ENCODE peak calls at places on chromosomes 6 and 20, in six cellular contexts. One of them, this sample, is unnamed.
A peak's percentile ranks its signal among the peaks of the same experiment; 100 is the strongest.

GRCh38 chr6:152180601-152181000 is 373.1 kb downstream of the ESR1 start:
- DNase-seq in epithelial cell of esophagus: no peak
- DNase-seq in fibroblast of the aortic adventitia: no peak
- DNase-seq in adrenal gland: no peak
- DNase-seq in GM12865: no peak
- DNase-seq in stomach: no peak
- DNase-seq in this sample: no peak

GRCh38 chr6:6631526-6632276 is 43.2 kb downstream of the LY86 start:
- DNase-seq in epithelial cell of esophagus: no peak
- DNase-seq in fibroblast of the aortic adventitia: peak; percentile 66
- DNase-seq in adrenal gland: peak; percentile 17
- DNase-seq in GM12865: no peak
- DNase-seq in stomach: no peak
- DNase-seq in this sample: peak; percentile 27

GRCh38 chr20:61719691-61720347 is 345.9 kb downstream of the TAF4 start:
- DNase-seq in epithelial cell of esophagus: no peak
- DNase-seq in fibroblast of the aortic adventitia: no peak
- DNase-seq in adrenal gland: no peak
- DNase-seq in GM12865: no peak
- DNase-seq in stomach: no peak
- DNase-seq in this sample: no peak

GRCh38 chr6:36703982-36704381 is 6.4 kb downstream of the RAB44 start:
- DNase-seq in epithelial cell of esophagus: no peak
- DNase-seq in fibroblast of the aortic adventitia: no peak
- DNase-seq in adrenal gland: no peak
- DNase-seq in GM12865: no peak
- DNase-seq in stomach: no peak
- DNase-seq in this sample: no peak

GRCh38 chr6:38847497-38847896 is 132.4 kb downstream of the DNAH8 start:
- DNase-seq in epithelial cell of esophagus: no peak
- DNase-seq in fibroblast of the aortic adventitia: no peak
- DNase-seq in adrenal gland: no peak
- DNase-seq in GM12865: no peak
- DNase-seq in stomach: no peak
- DNase-seq in this sample: no peak

GRCh38 chr6:52650946-52651345 is 20.0 kb upstream of the TMEM14A start:
- DNase-seq in epithelial cell of esophagus: no peak
- DNase-seq in fibroblast of the aortic adventitia: no peak
- DNase-seq in adrenal gland: no peak
- DNase-seq in GM12865: no peak
- DNase-seq in stomach: no peak
- DNase-seq in this sample: no peak

GRCh38 chr6:92110390-92110789 is 1309.0 kb downstream of the EPHA7 start:
- DNase-seq in epithelial cell of esophagus: no peak
- DNase-seq in fibroblast of the aortic adventitia: no peak
- DNase-seq in adrenal gland: no peak
- DNase-seq in GM12865: no peak
- DNase-seq in stomach: no peak
- DNase-seq in this sample: no peak

GRCh38 chr6:2502998-2503674 is 247.6 kb downstream of the MYLK4 start:
- DNase-seq in epithelial cell of esophagus: peak; percentile 52
- DNase-seq in fibroblast of the aortic adventitia: no peak
- DNase-seq in adrenal gland: no peak
- DNase-seq in GM12865: no peak
- DNase-seq in stomach: no peak
- DNase-seq in this sample: no peak

GRCh38 chr6:41059569-41059968 is 6.6 kb downstream of the APOBEC2 start:
- DNase-seq in epithelial cell of esophagus: peak; percentile 50
- DNase-seq in fibroblast of the aortic adventitia: peak; percentile 49
- DNase-seq in adrenal gland: no peak
- DNase-seq in GM12865: no peak
- DNase-seq in stomach: no peak
- DNase-seq in this sample: no peak

GRCh38 chr6:10425973-10426780 is 11.3 kb upstream of the TFAP2A start:
- DNase-seq in epithelial cell of esophagus: peak; percentile 55
- DNase-seq in fibroblast of the aortic adventitia: no peak
- DNase-seq in adrenal gland: no peak
- DNase-seq in GM12865: peak; percentile 79
- DNase-seq in stomach: peak; percentile 55
- DNase-seq in this sample: no peak

GRCh38 chr6:151056230-151056907 is 183.4 kb upstream of the AKAP12 start:
- DNase-seq in epithelial cell of esophagus: no peak
- DNase-seq in fibroblast of the aortic adventitia: no peak
- DNase-seq in adrenal gland: no peak
- DNase-seq in GM12865: no peak
- DNase-seq in stomach: no peak
- DNase-seq in this sample: no peak

GRCh38 chr20:37915800-37916570 is 13.1 kb downstream of the VSTM2L start:
- DNase-seq in epithelial cell of esophagus: no peak
- DNase-seq in fibroblast of the aortic adventitia: no peak
- DNase-seq in adrenal gland: peak; percentile 14
- DNase-seq in GM12865: no peak
- DNase-seq in stomach: peak; percentile 47
- DNase-seq in this sample: no peak

GRCh38 chr6:2718334-2719052 is 32.2 kb downstream of the MYLK4 start:
- DNase-seq in epithelial cell of esophagus: no peak
- DNase-seq in fibroblast of the aortic adventitia: peak; percentile 42
- DNase-seq in adrenal gland: no peak
- DNase-seq in GM12865: no peak
- DNase-seq in stomach: no peak
- DNase-seq in this sample: no peak

GRCh38 chr6:45608252-45608911 is 230.6 kb upstream of the SUPT3H start:
- DNase-seq in epithelial cell of esophagus: peak; percentile 51
- DNase-seq in fibroblast of the aortic adventitia: no peak
- DNase-seq in adrenal gland: no peak
- DNase-seq in GM12865: no peak
- DNase-seq in stomach: no peak
- DNase-seq in this sample: no peak

GRCh38 chr6:130903007-130903406 is 75.8 kb downstream of the SMLR1 start:
- DNase-seq in epithelial cell of esophagus: no peak
- DNase-seq in fibroblast of the aortic adventitia: no peak
- DNase-seq in adrenal gland: no peak
- DNase-seq in GM12865: no peak
- DNase-seq in stomach: no peak
- DNase-seq in this sample: no peak

GRCh38 chr6:142943746-142944125 is 1.2 kb downstream of the HIVEP2 start:
- DNase-seq in epithelial cell of esophagus: peak; percentile 47
- DNase-seq in fibroblast of the aortic adventitia: peak; percentile 55
- DNase-seq in adrenal gland: no peak
- DNase-seq in GM12865: peak; percentile 63
- DNase-seq in stomach: no peak
- DNase-seq in this sample: no peak

GRCh38 chr6:170372380-170373325 is 66.1 kb downstream of the FAM120B start:
- DNase-seq in epithelial cell of esophagus: peak; percentile 6
- DNase-seq in fibroblast of the aortic adventitia: no peak
- DNase-seq in adrenal gland: no peak
- DNase-seq in GM12865: no peak
- DNase-seq in stomach: no peak
- DNase-seq in this sample: no peak

GRCh38 chr6:118606268-118606667 is 45.1 kb downstream of the CEP85L start:
- DNase-seq in epithelial cell of esophagus: no peak
- DNase-seq in fibroblast of the aortic adventitia: no peak
- DNase-seq in adrenal gland: no peak
- DNase-seq in GM12865: no peak
- DNase-seq in stomach: no peak
- DNase-seq in this sample: no peak

GRCh38 chr6:35727206-35727934 is 9.5 kb upstream of the ARMC12 start:
- DNase-seq in epithelial cell of esophagus: peak; percentile 46
- DNase-seq in fibroblast of the aortic adventitia: peak; percentile 65
- DNase-seq in adrenal gland: peak; percentile 81
- DNase-seq in GM12865: peak; percentile 68
- DNase-seq in stomach: peak; percentile 76
- DNase-seq in this sample: no peak

GRCh38 chr20:53061305-53061704 is 89.1 kb downstream of the TSHZ2 start:
- DNase-seq in epithelial cell of esophagus: no peak
- DNase-seq in fibroblast of the aortic adventitia: no peak
- DNase-seq in adrenal gland: no peak
- DNase-seq in GM12865: no peak
- DNase-seq in stomach: no peak
- DNase-seq in this sample: no peak

GRCh38 chr20:57654998-57655811 is 35.0 kb upstream of the ZBP1 start:
- DNase-seq in epithelial cell of esophagus: no peak
- DNase-seq in fibroblast of the aortic adventitia: no peak
- DNase-seq in adrenal gland: no peak
- DNase-seq in GM12865: no peak
- DNase-seq in stomach: peak; percentile 15
- DNase-seq in this sample: no peak

GRCh38 chr6:159833556-159833955 is 33.5 kb downstream of the PNLDC1 start:
- DNase-seq in epithelial cell of esophagus: no peak
- DNase-seq in fibroblast of the aortic adventitia: peak; percentile 80
- DNase-seq in adrenal gland: no peak
- DNase-seq in GM12865: no peak
- DNase-seq in stomach: no peak
- DNase-seq in this sample: peak; percentile 77

GRCh38 chr20:10720550-10720949 is 46.8 kb upstream of the JAG1 start:
- DNase-seq in epithelial cell of esophagus: no peak
- DNase-seq in fibroblast of the aortic adventitia: peak; percentile 44
- DNase-seq in adrenal gland: no peak
- DNase-seq in GM12865: no peak
- DNase-seq in stomach: no peak
- DNase-seq in this sample: no peak

GRCh38 chr20:45404438-45404837 is 3.7 kb upstream of the DBNDD2 start:
- DNase-seq in epithelial cell of esophagus: no peak
- DNase-seq in fibroblast of the aortic adventitia: no peak
- DNase-seq in adrenal gland: no peak
- DNase-seq in GM12865: no peak
- DNase-seq in stomach: no peak
- DNase-seq in this sample: no peak

GRCh38 chr20:48448601-48449384 is 379.0 kb downstream of the PREX1 start:
- DNase-seq in epithelial cell of esophagus: no peak
- DNase-seq in fibroblast of the aortic adventitia: peak; percentile 2
- DNase-seq in adrenal gland: no peak
- DNase-seq in GM12865: no peak
- DNase-seq in stomach: no peak
- DNase-seq in this sample: no peak

GRCh38 chr6:15475261-15475660 is 187.6 kb downstream of the DTNBP1 start:
- DNase-seq in epithelial cell of esophagus: no peak
- DNase-seq in fibroblast of the aortic adventitia: no peak
- DNase-seq in adrenal gland: no peak
- DNase-seq in GM12865: no peak
- DNase-seq in stomach: no peak
- DNase-seq in this sample: no peak
- H3K4me3 ChIP-seq in epithelial cell of esophagus: no peak overlapping the region
- H3K4me3 ChIP-seq in fibroblast of the aortic adventitia: no peak overlapping the region
- H3K4me3 ChIP-seq in adrenal gland: no peak overlapping the region
- H3K4me3 ChIP-seq in GM12865: no peak overlapping the region
- H3K4me3 ChIP-seq in stomach: no peak overlapping the region
- H3K4me3 ChIP-seq in this sample: no peak overlapping the region

GRCh38 chr20:34311118-34312023 is 8.2 kb upstream of the AHCY start:
- DNase-seq in epithelial cell of esophagus: no peak
- DNase-seq in fibroblast of the aortic adventitia: no peak
- DNase-seq in adrenal gland: no peak
- DNase-seq in GM12865: no peak
- DNase-seq in stomach: peak; percentile 72
- DNase-seq in this sample: no peak
- TF ChIP-seq CTCF in epithelial cell of esophagus: no peak
- TF ChIP-seq CTCF in fibroblast of the aortic adventitia: peak; percentile 42
- TF ChIP-seq CTCF in adrenal gland: no peak
- TF ChIP-seq CTCF in GM12865: no peak
- TF ChIP-seq CTCF in stomach: no peak
- TF ChIP-seq CTCF in this sample: no peak

DNA sequence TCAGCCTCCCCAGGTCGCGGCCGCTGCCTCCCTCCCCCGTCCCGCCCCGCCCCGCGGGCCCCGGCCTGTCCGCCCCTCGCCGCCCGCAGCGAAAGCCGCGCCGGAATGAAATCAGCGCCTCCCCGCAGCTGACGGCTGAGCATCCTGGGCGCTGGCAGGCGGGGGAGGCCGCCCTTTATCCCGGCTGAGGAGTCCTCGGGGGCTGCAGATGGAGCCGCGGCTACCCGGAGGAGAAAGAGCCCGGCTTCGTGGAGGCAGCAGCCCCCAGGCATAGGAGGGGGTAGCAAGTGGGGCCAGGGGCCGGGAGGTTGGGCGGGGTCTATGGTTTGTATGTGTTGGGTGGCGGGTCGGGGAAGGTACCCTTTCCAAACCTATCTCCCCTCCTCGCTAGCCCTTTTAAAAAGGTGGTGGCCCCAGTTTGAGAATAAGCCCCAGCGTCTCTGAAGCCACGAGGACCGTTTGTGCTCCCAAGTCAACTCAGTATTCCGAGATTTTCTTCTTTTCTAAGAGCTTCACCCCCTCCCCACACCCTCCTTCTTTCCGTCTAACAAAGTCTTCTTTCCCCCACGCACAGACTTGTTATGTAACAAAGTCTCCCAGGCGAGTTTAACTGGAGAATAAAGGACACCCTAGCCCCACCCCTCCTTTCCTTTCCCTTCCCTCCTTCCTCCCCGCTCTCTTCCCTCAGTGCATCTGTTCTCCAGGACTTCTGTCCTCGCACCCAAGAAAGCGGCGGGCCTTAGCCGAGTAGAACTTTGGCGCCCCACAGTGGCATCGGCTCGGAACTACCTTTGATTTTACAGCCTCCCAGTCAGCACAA is 11.0 kb downstream of the POU3F2 start:
- DNase-seq in epithelial cell of esophagus: peak; percentile 80
- DNase-seq in fibroblast of the aortic adventitia: peak; percentile 85
- DNase-seq in adrenal gland: peak; percentile 80
- DNase-seq in GM12865: peak; percentile 75
- DNase-seq in stomach: peak; percentile 74
- DNase-seq in this sample: peak; percentile 46
- H3K4me3 ChIP-seq in epithelial cell of esophagus: no peak overlapping the region
- H3K4me3 ChIP-seq in fibroblast of the aortic adventitia: peak overlapping the region; percentile 37
- H3K4me3 ChIP-seq in adrenal gland: peak overlapping the region; percentile 36
- H3K4me3 ChIP-seq in GM12865: no peak overlapping the region
- H3K4me3 ChIP-seq in stomach: peak overlapping the region; percentile 26
- H3K4me3 ChIP-seq in this sample: peak overlapping the region; percentile 22

GRCh38 chr20:63520594-63520938 is at the start of gene PPDPF:
- DNase-seq in epithelial cell of esophagus: peak; percentile 83
- DNase-seq in fibroblast of the aortic adventitia: peak; percentile 77
- DNase-seq in adrenal gland: peak; percentile 82
- DNase-seq in GM12865: peak; percentile 91
- DNase-seq in stomach: peak; percentile 89
- DNase-seq in this sample: no peak

GRCh38 chr20:63522091-63522868 is 1.7 kb downstream of the PPDPF start:
- DNase-seq in epithelial cell of esophagus: no peak
- DNase-seq in fibroblast of the aortic adventitia: peak; percentile 29
- DNase-seq in adrenal gland: no peak
- DNase-seq in GM12865: no peak
- DNase-seq in stomach: no peak
- DNase-seq in this sample: no peak

GRCh38 chr20:63519765-63520593 is 586 bp upstream of the PPDPF start:
- DNase-seq in epithelial cell of esophagus: peak; percentile 51
- DNase-seq in fibroblast of the aortic adventitia: no peak
- DNase-seq in adrenal gland: no peak
- DNase-seq in GM12865: peak; percentile 65
- DNase-seq in stomach: no peak
- DNase-seq in this sample: no peak

GRCh38 chr20:63521602-63522001 is 1.0 kb downstream of the PPDPF start:
- DNase-seq in epithelial cell of esophagus: no peak
- DNase-seq in fibroblast of the aortic adventitia: no peak
- DNase-seq in adrenal gland: no peak
- DNase-seq in GM12865: peak; percentile 13
- DNase-seq in stomach: no peak
- DNase-seq in this sample: no peak

GRCh38 chr20:63520939-63521601 is 505 bp downstream of the PPDPF start:
- DNase-seq in epithelial cell of esophagus: peak; percentile 81
- DNase-seq in fibroblast of the aortic adventitia: peak; percentile 60
- DNase-seq in adrenal gland: peak; percentile 63
- DNase-seq in GM12865: peak; percentile 83
- DNase-seq in stomach: peak; percentile 89
- DNase-seq in this sample: no peak
- TF ChIP-seq CTCF in epithelial cell of esophagus: no peak
- TF ChIP-seq CTCF in fibroblast of the aortic adventitia: no peak
- TF ChIP-seq CTCF in adrenal gland: no peak
- TF ChIP-seq CTCF in GM12865: peak; percentile 7
- TF ChIP-seq CTCF in stomach: peak; percentile 11
- TF ChIP-seq CTCF in this sample: no peak

GRCh38 chr6:124960757-124961467 is 1.3 kb upstream of the RNF217 start:
- DNase-seq in epithelial cell of esophagus: peak; percentile 23
- DNase-seq in fibroblast of the aortic adventitia: peak; percentile 37
- DNase-seq in adrenal gland: no peak
- DNase-seq in GM12865: no peak
- DNase-seq in stomach: no peak
- DNase-seq in this sample: no peak
- H3K4me3 ChIP-seq in epithelial cell of esophagus: peak overlapping the region; percentile 80
- H3K4me3 ChIP-seq in fibroblast of the aortic adventitia: peak overlapping the region; percentile 87
- H3K4me3 ChIP-seq in adrenal gland: peak overlapping the region; percentile 96
- H3K4me3 ChIP-seq in GM12865: no peak overlapping the region
- H3K4me3 ChIP-seq in stomach: peak overlapping the region; percentile 79
- H3K4me3 ChIP-seq in this sample: peak overlapping the region; percentile 81